ENCODE peak calls at places on chromosomes 12 and 14, in eight cellular contexts. R is activated CD4-positive, alpha-beta T cell treated with anti-CD3 and anti-CD28 coated beads for 1 hour; U is nucleus accumbens; Z is left kidney; W is breast epithelium; I is AG10803; O is EL; G is NCI-H446. H is an unnamed sample.

GRCh38 chr14:35390577-35391387 is 13.8 kb downstream of the NFKBIA start:
- DNase-seq in G (no peak), U (no peak), I (no peak), R (no peak), O (peak; percentile 47), Z (no peak), W (no peak), H (no peak)

GRCh38 chr14:105945891-105946290 is 419.5 kb downstream of the TMEM121 start:
- DNase-seq in R (no peak), I (no peak), W (no peak), Z (no peak), U (no peak), G (no peak), O (no peak), H (peak; percentile 30)

GRCh38 chr12:122523280-122523679 is 3.5 kb downstream of the RSRC2 start:
- DNase-seq in I (peak; percentile 86), O (peak; percentile 81), U (no peak), W (no peak), G (no peak), R (no peak), Z (no peak), H (no peak)

GRCh38 chr12:53514626-53515290 is 7.5 kb upstream of the NPFF start:
- DNase-seq in Z (no peak), W (no peak), O (no peak), U (no peak), I (no peak), G (no peak), R (no peak), H (no peak)

GRCh38 chr12:94198469-94198868 is 50.1 kb downstream of the PLXNC1 start:
- DNase-seq in W (no peak), U (no peak), G (no peak), O (no peak), I (no peak), R (no peak), Z (no peak), H (no peak)

GRCh38 chr14:75928587-75929230 is 53.1 kb downstream of the TGFB3 start:
- DNase-seq in U (no peak), O (no peak), R (no peak), W (no peak), I (peak; percentile 4), G (no peak), Z (peak; percentile 32), H (no peak)

GRCh38 chr12:666766-667308 is 3.6 kb upstream of the NINJ2 start:
- DNase-seq in O (peak; percentile 65), G (no peak), I (peak; percentile 20), U (no peak), W (no peak), R (no peak), Z (no peak), H (no peak)

GRCh38 chr12:102095677-102096263 is 24.1 kb downstream of the NUP37 start:
- DNase-seq in Z (peak; percentile 46), O (peak; percentile 15), I (peak; percentile 25), U (no peak), G (no peak), W (no peak), R (no peak), H (peak; percentile 73)

GRCh38 chr12:65858831-65859230 is 34.5 kb downstream of the HMGA2 start:
- DNase-seq in G (no peak), U (no peak), O (peak; percentile 75), I (peak; percentile 65), W (no peak), R (no peak), Z (no peak), H (no peak)